ENCODE peak calls at places on chromosomes 1 and 21, in ten cellular contexts. R, U, F, E, C, X, Z, N, M and G are unnamed samples.

GRCh38 chr1:34668063-34668462 is 86.8 kb upstream of the GJB5 start:
- DNase-seq in R (no peak), U (no peak), F (no peak), E (no peak), C (no peak), X (no peak), Z (no peak), N (no peak), M (no peak), G (no peak)

GRCh38 chr1:54120698-54121481 is 31.9 kb downstream of the CDCP2 start:
- DNase-seq in R (no peak), U (no peak), F (no peak), E (no peak), C (no peak), X (no peak), Z (no peak), N (no peak), M (no peak), G (no peak)

GRCh38 chr21:38917045-38917774 is 111.5 kb downstream of the ETS2 start:
- DNase-seq in R (no peak), U (no peak), F (no peak), E (no peak), C (no peak), X (no peak), Z (peak), N (no peak), M (peak), G (no peak)

GRCh38 chr1:155012052-155012546 is 9.5 kb downstream of the ZBTB7B start:
- DNase-seq in R (no peak), U (no peak), F (peak), E (peak), C (peak), X (no peak), Z (peak), N (peak), M (peak), G (peak)

GRCh38 chr1:11448375-11449085 is 30.4 kb upstream of the DISP3 start:
- DNase-seq in R (no peak), U (no peak), F (no peak), E (peak), C (no peak), X (no peak), Z (no peak), N (peak), M (no peak), G (peak)

GRCh38 chr1:26574690-26575349 is 45.3 kb downstream of the RPS6KA1 start:
- DNase-seq in R (no peak), U (no peak), F (peak), E (no peak), C (peak), X (no peak), Z (no peak), N (peak), M (no peak), G (peak)

GRCh38 chr1:21149862-21150432 is 26.8 kb downstream of the EIF4G3 start:
- DNase-seq in R (no peak), U (peak), F (no peak), E (no peak), C (no peak), X (peak), Z (no peak), N (peak), M (no peak), G (peak)

GRCh38 chr21:44010429-44010828 is 1.7 kb upstream of the TRAPPC10 start:
- DNase-seq in R (no peak), U (no peak), F (no peak), E (no peak), C (no peak), X (no peak), Z (no peak), N (no peak), M (no peak), G (no peak)

GRCh38 chr1:61056674-61057439 is 25.5 kb upstream of the NFIA start:
- DNase-seq in R (peak), U (peak), F (peak), E (peak), C (no peak), X (peak), Z (peak), N (peak), M (peak), G (peak)

GRCh38 chr1:10663668-10664035 is 132.8 kb downstream of the CASZ1 start:
- DNase-seq in R (no peak), U (no peak), F (peak), E (peak), C (no peak), X (no peak), Z (no peak), N (no peak), M (no peak), G (peak)

GRCh38 chr1:209617755-209618154 is 34.2 kb downstream of the CAMK1G start:
- DNase-seq in R (no peak), U (no peak), F (no peak), E (no peak), C (no peak), X (no peak), Z (no peak), N (no peak), M (no peak), G (no peak)

GRCh38 chr1:159653201-159653600 is 61.2 kb downstream of the CRP start:
- DNase-seq in R (no peak), U (no peak), F (no peak), E (no peak), C (no peak), X (no peak), Z (no peak), N (peak), M (no peak), G (peak)

GRCh38 chr1:197200468-197200899 is 54.0 kb upstream of the ASPM start:
- DNase-seq in R (peak), U (peak), F (no peak), E (no peak), C (no peak), X (peak), Z (no peak), N (peak), M (no peak), G (peak)

GRCh38 chr1:81391100-81391828 is 409.5 kb upstream of the ADGRL2 start:
- DNase-seq in R (no peak), U (no peak), F (no peak), E (no peak), C (no peak), X (no peak), Z (no peak), N (no peak), M (no peak), G (no peak)

GRCh38 chr1:150567717-150568561 is 11.5 kb downstream of the MCL1 start:
- DNase-seq in R (peak), U (peak), F (peak), E (peak), C (peak), X (peak), Z (no peak), N (peak), M (peak), G (peak)